ENCODE peak calls at places on chromosomes 11 and 22, in five cellular contexts. V, X, Y, G and M are unnamed samples.

GRCh38 chr11:64013141-64013896 is 22.4 kb upstream of the FLRT1 start:
- DNase-seq in G (no peak), X (no peak), Y (no peak), V (no peak), M (no peak)

GRCh38 chr22:21698430-21699329 is 32.9 kb downstream of the PPIL2 start:
- DNase-seq in G (no peak), Y (no peak), X (no peak), V (no peak), M (no peak)

GRCh38 chr11:72581067-72581466 is 93.2 kb downstream of the PDE2A start:
- DNase-seq in X (no peak), Y (no peak), G (no peak), V (no peak), M (no peak)

GRCh38 chr22:27895600-27895999 is 23.5 kb downstream of the PITPNB start:
- DNase-seq in G (no peak), X (no peak), Y (no peak), V (no peak), M (no peak)

GRCh38 chr11:109120341-109120740 is 301.6 kb upstream of the C11orf87 start:
- DNase-seq in Y (no peak), V (no peak), X (no peak), G (no peak), M (no peak)

GRCh38 chr11:1751521-1751921 is 1.1 kb upstream of the IFITM10 start:
- DNase-seq in X (no peak), V (no peak), G (no peak), Y (no peak), M (no peak)

GRCh38 chr11:122723576-122723975 is 68.1 kb downstream of the UBASH3B start:
- DNase-seq in G (no peak), X (no peak), Y (no peak), V (no peak), M (no peak)

GRCh38 chr11:68684385-68685356 is at the start of gene GAL:
- DNase-seq in V (no peak), X (no peak), G (no peak), Y (no peak), M (no peak)

GRCh38 chr11:33635161-33635560 is 65.5 kb downstream of the C11orf91 start:
- DNase-seq in G (no peak), V (no peak), X (peak; percentile 61), Y (no peak), M (no peak)

GRCh38 chr22:37676691-37677627 is 1.5 kb downstream of the LGALS1 start:
- DNase-seq in V (peak; percentile 93), Y (peak; percentile 69), G (peak; percentile 88), X (peak; percentile 88), M (peak; percentile 94)

GRCh38 chr11:15665368-15665871 is 550.7 kb downstream of the INSC start:
- DNase-seq in G (no peak), Y (no peak), V (peak; percentile 14), X (peak; percentile 22), M (peak; percentile 14)

GRCh38 chr22:35984183-35984710 is 44.4 kb downstream of the RBFOX2 start:
- DNase-seq in Y (no peak), G (no peak), X (no peak), V (no peak), M (no peak)

GRCh38 chr22:22408731-22409696 is 99.5 kb downstream of the ZNF280B start:
- DNase-seq in X (no peak), Y (peak; percentile 33), G (no peak), V (peak; percentile 42), M (no peak)

GRCh38 chr11:118618115-118618990 is 10.9 kb downstream of the PHLDB1 start:
- DNase-seq in V (no peak), X (no peak), Y (no peak), G (peak; percentile 69), M (peak; percentile 55)

GRCh38 chr11:85848556-85848955 is 6.6 kb upstream of the CCDC83 start:
- DNase-seq in X (no peak), V (no peak), G (no peak), Y (no peak), M (no peak)

GRCh38 chr11:134950692-134951304 is 538.8 kb upstream of the B3GAT1 start:
- DNase-seq in V (no peak), Y (no peak), X (no peak), G (no peak), M (no peak)

GRCh38 chr11:30133308-30133707 is 97.5 kb upstream of the FSHB start:
- DNase-seq in X (no peak), Y (no peak), V (no peak), G (no peak), M (no peak)
- H3K9me3 ChIP-seq in X (no peaks in the 10 kb centered on the region), Y (no peaks in the 10 kb centered on the region), V (no peaks in the 10 kb centered on the region), G (no peaks in the 10 kb centered on the region), M (no peaks in the 10 kb centered on the region)

GRCh38 chr11:115422013-115422697 is 82.1 kb downstream of the CADM1 start:
- DNase-seq in X (no peak), V (no peak), G (no peak), Y (no peak), M (no peak)

GRCh38 chr11:115425816-115426215 is 78.4 kb downstream of the CADM1 start:
- DNase-seq in X (no peak), V (no peak), G (no peak), Y (no peak), M (no peak)

GRCh38 chr11:115421338-115422012 is 82.7 kb downstream of the CADM1 start:
- DNase-seq in V (no peak), X (no peak), Y (no peak), G (no peak), M (no peak)

GRCh38 chr11:115425243-115425642 is 79.0 kb downstream of the CADM1 start:
- DNase-seq in X (no peak), Y (no peak), V (no peak), G (no peak), M (no peak)

GRCh38 chr11:115423728-115424459 is 80.3 kb downstream of the CADM1 start:
- DNase-seq in X (no peak), V (no peak), Y (no peak), G (no peak), M (no peak)
- H3K4me1 ChIP-seq in X (peaks cover 14% of the 10 kb centered on the region), V (no peaks in the 10 kb centered on the region), Y (no peaks in the 10 kb centered on the region), G (peaks cover 6% of the 10 kb centered on the region), M (no peaks in the 10 kb centered on the region)

DNA sequence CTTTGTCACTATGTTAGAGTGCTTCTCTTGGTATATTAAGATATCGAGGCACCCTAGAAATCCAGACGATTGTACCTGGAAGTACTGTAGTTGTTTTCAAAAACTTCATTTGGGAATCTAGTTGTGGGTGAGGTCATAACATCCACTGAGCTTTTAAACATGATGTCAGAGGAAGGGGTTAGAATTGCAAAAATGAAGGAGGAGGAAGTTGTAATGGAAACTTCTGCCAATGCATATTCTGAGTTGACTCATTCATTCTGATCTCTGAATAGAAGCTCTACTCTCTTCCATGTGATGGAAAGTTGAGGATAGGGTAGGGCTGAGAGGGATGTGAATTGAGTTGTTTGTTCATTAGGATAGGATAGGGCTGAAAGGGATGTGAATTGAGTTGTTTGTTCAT is 7.7 kb downstream of the CD44 start:
- DNase-seq in V (no peak), X (no peak), G (no peak), Y (no peak), M (no peak)
- H3K4me3 ChIP-seq in V (no peak overlapping the region), X (no peak overlapping the region), G (no peak overlapping the region), Y (no peak overlapping the region), M (no peak overlapping the region)

GRCh38 chr11:94544832-94545640 is 1.3 kb downstream of the FUT4 start:
- DNase-seq in V (peak; percentile 51), G (peak; percentile 63), Y (no peak), X (no peak), M (peak; percentile 53)
- H3K9me3 ChIP-seq in V (no peaks in the 10 kb centered on the region), G (no peaks in the 10 kb centered on the region), Y (no peaks in the 10 kb centered on the region), X (no peaks in the 10 kb centered on the region), M (no peaks in the 10 kb centered on the region)